ENCODE peak calls at places on chromosomes 6 and 20, in four cellular contexts. V is heart left ventricle, W is WERI-Rb-1, Z is PC-3. J is an unnamed sample.

GRCh38 chr6:132023490-132023889 is 72.3 kb upstream of the CCN2 start:
- DNase-seq in V (no peak), W (no peak), Z (peak; percentile 7), J (no peak)

GRCh38 chr20:3323398-3323797 is 84.1 kb downstream of the DNAAF9 start:
- DNase-seq in V (no peak), W (no peak), Z (peak; percentile 20), J (no peak)

GRCh38 chr6:112007254-112007653 is 46.6 kb upstream of the CCN6 start:
- DNase-seq in V (no peak), W (no peak), Z (no peak), J (no peak)

GRCh38 chr20:5822569-5822968 is 72.4 kb downstream of the SHLD1 start:
- DNase-seq in V (no peak), W (no peak), Z (no peak), J (no peak)

GRCh38 chr6:150693404-150693803 is 93.7 kb downstream of the PLEKHG1 start:
- DNase-seq in V (no peak), W (no peak), Z (no peak), J (no peak)

GRCh38 chr20:17498181-17498580 is 33.0 kb downstream of the BFSP1 start:
- DNase-seq in V (no peak), W (no peak), Z (peak; percentile 19), J (peak; percentile 37)

GRCh38 chr6:13924949-13925881 is at the start of gene RNF182:
- DNase-seq in V (no peak), W (no peak), Z (peak; percentile 72), J (no peak)

GRCh38 chr20:36506253-36506652 is 35.1 kb upstream of the MYL9 start:
- DNase-seq in V (no peak), W (no peak), Z (peak; percentile 42), J (no peak)

GRCh38 chr20:22532598-22532997 is 51.8 kb downstream of the FOXA2 start:
- DNase-seq in V (no peak), W (no peak), Z (no peak), J (no peak)

GRCh38 chr6:35922139-35922554 is 1.2 kb upstream of the SRPK1 start:
- DNase-seq in V (no peak), W (no peak), Z (no peak), J (no peak)

GRCh38 chr6:137810554-137811120 is 56.4 kb upstream of the TNFAIP3 start:
- DNase-seq in V (no peak), W (no peak), Z (no peak), J (no peak)

GRCh38 chr6:40511884-40512283 is 75.3 kb downstream of the LRFN2 start:
- DNase-seq in V (no peak), W (no peak), Z (no peak), J (no peak)

GRCh38 chr6:136550045-136550329 is 235 bp downstream of the MAP7 start:
- DNase-seq in V (no peak), W (no peak), Z (no peak), J (no peak)

DNA sequence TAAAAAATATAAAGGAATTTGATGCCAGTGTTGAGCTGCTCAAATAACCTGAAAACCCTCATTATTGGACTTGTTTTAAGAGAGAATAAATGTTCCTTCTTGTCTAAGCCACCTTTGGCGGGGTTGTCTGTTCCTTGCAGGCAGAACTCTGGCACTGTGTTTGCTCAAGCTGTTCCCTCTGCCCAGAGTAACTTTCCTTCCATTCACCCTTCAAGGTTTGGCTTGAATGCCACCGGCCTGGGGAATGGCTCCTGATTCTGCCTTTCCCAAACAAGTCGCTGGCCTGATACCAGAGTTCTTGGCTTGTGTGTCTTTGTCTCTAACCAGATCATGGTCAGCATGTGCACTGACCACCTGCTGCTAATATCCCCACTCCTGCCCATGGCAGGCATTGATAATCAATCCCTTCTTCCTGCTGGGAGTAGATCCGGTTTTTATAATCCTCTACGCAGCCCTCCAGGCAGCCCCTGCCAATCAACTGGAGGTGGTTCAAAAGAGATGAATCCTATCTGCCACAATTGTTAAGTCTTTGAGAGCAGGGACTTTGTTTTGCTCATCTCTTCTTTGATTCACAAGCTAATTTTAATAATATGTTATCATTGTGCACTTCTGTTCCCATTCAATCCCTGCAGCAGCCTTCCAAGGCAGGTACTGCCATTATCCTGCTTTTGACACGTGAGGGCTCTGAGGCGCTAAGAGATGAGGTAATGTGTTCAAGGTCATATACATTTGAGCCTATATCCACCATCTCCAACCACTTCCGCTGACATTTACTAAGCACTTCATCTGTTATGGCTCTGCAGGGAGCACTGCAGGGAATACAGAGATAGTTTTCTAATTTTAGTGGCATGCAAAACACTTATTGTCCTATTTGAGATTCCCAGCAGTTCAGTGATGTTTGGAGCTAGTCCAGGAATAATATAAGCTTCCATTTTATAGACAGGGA is 3.1 kb upstream of the CCM2L start:
- DNase-seq in V (no peak), W (peak; percentile 70), Z (no peak), J (no peak)
- H3K27ac ChIP-seq in V (peak overlapping the region; percentile 89), W (peak overlapping the region; percentile 61), Z (no peak overlapping the region), J (no peak overlapping the region)

DNA sequence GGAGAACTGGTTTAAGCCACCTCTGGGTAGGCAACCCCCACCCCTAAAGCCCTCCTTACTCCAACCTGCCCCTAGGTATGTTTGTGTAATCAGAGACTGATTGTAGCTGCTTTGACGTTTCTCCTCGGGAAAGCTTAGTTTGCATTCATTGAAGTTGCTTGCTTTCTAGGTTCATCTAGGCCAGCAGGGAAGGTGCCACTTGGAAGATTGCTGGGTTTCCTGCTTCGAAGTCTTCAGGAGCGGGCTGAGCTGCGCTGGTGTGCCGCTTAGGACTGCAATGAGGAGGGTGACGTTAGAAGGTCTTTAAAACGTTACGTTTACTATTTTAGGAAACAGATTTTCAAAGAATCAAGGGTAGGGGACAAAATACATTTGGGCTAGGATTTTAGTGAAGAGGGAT is 92.8 kb upstream of the PRDM1 start:
- DNase-seq in V (no peak), W (no peak), Z (no peak), J (no peak)
- H3K27ac ChIP-seq in V (peak overlapping the region; percentile 80), W (peak overlapping the region; percentile 94), Z (no peak overlapping the region), J (peak overlapping the region; percentile 92)

GRCh38 chr6:7249946-7250643 is 62.9 kb downstream of the SSR1 start:
- DNase-seq in V (no peak), W (peak; percentile 53), Z (peak; percentile 21), J (no peak)

GRCh38 chr6:7252390-7252789 is 60.6 kb downstream of the SSR1 start:
- DNase-seq in V (no peak), W (no peak), Z (no peak), J (no peak)

GRCh38 chr6:7249391-7249790 is 63.6 kb downstream of the SSR1 start:
- DNase-seq in V (no peak), W (no peak), Z (no peak), J (no peak)

GRCh38 chr6:7250812-7251211 is 62.2 kb downstream of the SSR1 start:
- DNase-seq in V (no peak), W (no peak), Z (no peak), J (no peak)

GRCh38 chr6:7251861-7252260 is 61.1 kb downstream of the SSR1 start:
- DNase-seq in V (no peak), W (no peak), Z (no peak), J (no peak)
- H3K27ac ChIP-seq in V (no peak overlapping the region), W (no peak overlapping the region), Z (no peak overlapping the region), J (no peak overlapping the region)

GRCh38 chr20:2207770-2208097 is 88.1 kb upstream of the TGM3 start:
- DNase-seq in V (no peak), W (no peak), Z (no peak), J (no peak)

GRCh38 chr20:2208897-2209296 is 86.9 kb upstream of the TGM3 start:
- DNase-seq in V (no peak), W (no peak), Z (no peak), J (no peak)

GRCh38 chr20:2203436-2203835 is 92.4 kb upstream of the TGM3 start:
- DNase-seq in V (no peak), W (no peak), Z (no peak), J (no peak)

GRCh38 chr20:2204021-2204420 is 91.8 kb upstream of the TGM3 start:
- DNase-seq in V (no peak), W (no peak), Z (no peak), J (no peak)

GRCh38 chr20:2206957-2207769 is 88.6 kb upstream of the TGM3 start:
- DNase-seq in V (peak; percentile 78), W (peak; percentile 89), Z (peak; percentile 63), J (no peak)
- H3K27ac ChIP-seq in V (no peak overlapping the region), W (peak overlapping the region; percentile 3), Z (no peak overlapping the region), J (no peak overlapping the region)

DNA sequence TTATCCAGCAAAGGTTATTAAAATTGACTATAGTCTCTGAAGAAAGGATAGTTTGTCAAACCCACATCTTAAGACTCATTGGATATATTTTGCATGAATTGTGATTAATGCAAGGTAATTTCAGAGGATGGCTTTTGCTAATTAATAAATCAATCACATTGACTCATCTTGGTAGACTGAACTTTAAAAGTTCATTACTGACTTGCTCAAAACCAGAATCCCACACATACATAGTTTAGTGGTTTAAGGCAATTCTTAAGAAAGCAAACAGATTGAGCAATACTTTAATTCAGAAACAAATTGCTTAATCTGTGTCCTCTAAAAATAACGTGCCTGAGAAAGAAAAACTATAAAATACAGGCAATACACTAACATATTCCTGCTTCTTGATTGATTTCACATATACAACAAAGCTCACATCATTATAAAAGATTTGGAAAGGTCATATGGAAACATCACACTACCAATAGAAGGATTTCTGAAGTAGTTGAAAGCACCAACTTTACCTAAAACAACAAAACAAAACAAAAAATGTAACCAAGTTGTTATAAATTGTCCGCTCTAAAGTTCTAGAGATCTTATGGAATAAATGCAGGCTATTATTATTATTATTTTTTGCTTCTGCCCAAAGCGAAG is 63.1 kb upstream of the ZNF217 start:
- DNase-seq in V (no peak), W (no peak), Z (peak; percentile 39), J (no peak)
- H3K27ac ChIP-seq in V (peak overlapping the region; percentile 5), W (no peak overlapping the region), Z (peak overlapping the region; percentile 8), J (peak overlapping the region; percentile 62)

DNA sequence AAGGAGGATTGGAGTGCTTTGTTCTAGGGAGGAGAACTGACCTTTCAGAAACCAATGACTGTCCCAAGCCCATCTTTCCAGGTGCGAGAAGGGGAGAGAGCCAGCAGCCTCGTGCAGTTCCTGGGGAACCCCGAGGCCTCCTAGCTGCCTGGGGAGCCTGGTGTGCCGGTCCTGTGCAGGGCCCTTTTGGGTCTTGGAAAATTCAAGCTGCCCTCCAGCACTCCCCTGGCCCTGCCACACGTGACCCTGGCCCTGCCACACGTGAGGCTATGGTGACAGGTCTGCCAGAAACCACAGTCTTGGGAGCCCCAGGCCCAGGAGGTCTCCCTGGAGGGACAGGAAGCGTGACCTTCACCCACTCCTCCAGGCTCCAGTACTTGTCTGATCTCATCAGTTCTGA is 15.7 kb downstream of the IP6K3 start:
- DNase-seq in V (no peak), W (no peak), Z (no peak), J (no peak)
- H3K27ac ChIP-seq in V (peak overlapping the region; percentile 82), W (no peak overlapping the region), Z (no peak overlapping the region), J (no peak overlapping the region)